ENCODE peak calls at places on chromosomes 16 and 17, in nine cellular contexts. Y is AG04450, O is Caco-2, U is AG10803, S is H9, Z is GM12865, D is cardiac muscle cell, A is IMR-90, F is mucosa of descending colon. V is an unnamed sample.

GRCh38 chr16:89805136-89805905 is 11.1 kb downstream of the FANCA start:
- DNase-seq in Y (peak), O (no peak), U (peak), S (no peak), Z (no peak), D (no peak), A (peak), F (no peak), V (no peak)

GRCh38 chr16:1244881-1245280 is 4.4 kb downstream of the TPSAB1 start:
- DNase-seq in Y (no peak), O (no peak), U (no peak), S (no peak), Z (no peak), D (no peak), A (no peak), F (peak), V (no peak)

GRCh38 chr16:84672276-84673202 is 24.2 kb downstream of the KLHL36 start:
- DNase-seq in Y (peak), O (peak), U (peak), S (peak), Z (peak), D (peak), A (peak), F (peak), V (peak)

GRCh38 chr17:5364156-5364555 is 55.3 kb downstream of the NUP88 start:
- DNase-seq in Y (peak), O (no peak), U (peak), S (no peak), Z (no peak), D (no peak), A (peak), F (no peak), V (no peak)

GRCh38 chr17:6160188-6160555 is 90.0 kb downstream of the WSCD1 start:
- DNase-seq in Y (no peak), O (no peak), U (no peak), S (no peak), Z (no peak), D (no peak), A (no peak), F (no peak), V (no peak)

GRCh38 chr17:68398731-68399637 is 58.3 kb downstream of the WIPI1 start:
- DNase-seq in Y (peak), O (peak), U (peak), S (peak), Z (peak), D (peak), A (peak), F (no peak), V (peak)

GRCh38 chr16:1089822-1090619 is 6.0 kb downstream of the C1QTNF8 start:
- DNase-seq in Y (no peak), O (peak), U (no peak), S (no peak), Z (no peak), D (no peak), A (no peak), F (peak), V (no peak)

GRCh38 chr16:20954574-20954973 is 54.0 kb downstream of the LYRM1 start:
- DNase-seq in Y (no peak), O (no peak), U (no peak), S (no peak), Z (no peak), D (no peak), A (no peak), F (no peak), V (no peak)

GRCh38 chr17:46851029-46851741 is at the start of gene WNT9B:
- DNase-seq in Y (no peak), O (peak), U (no peak), S (peak), Z (no peak), D (peak), A (no peak), F (no peak), V (no peak)

GRCh38 chr16:63473710-63474109 is 1437.5 kb upstream of the CDH8 start:
- DNase-seq in Y (no peak), O (no peak), U (no peak), S (no peak), Z (no peak), D (no peak), A (no peak), F (no peak), V (no peak)

DNA sequence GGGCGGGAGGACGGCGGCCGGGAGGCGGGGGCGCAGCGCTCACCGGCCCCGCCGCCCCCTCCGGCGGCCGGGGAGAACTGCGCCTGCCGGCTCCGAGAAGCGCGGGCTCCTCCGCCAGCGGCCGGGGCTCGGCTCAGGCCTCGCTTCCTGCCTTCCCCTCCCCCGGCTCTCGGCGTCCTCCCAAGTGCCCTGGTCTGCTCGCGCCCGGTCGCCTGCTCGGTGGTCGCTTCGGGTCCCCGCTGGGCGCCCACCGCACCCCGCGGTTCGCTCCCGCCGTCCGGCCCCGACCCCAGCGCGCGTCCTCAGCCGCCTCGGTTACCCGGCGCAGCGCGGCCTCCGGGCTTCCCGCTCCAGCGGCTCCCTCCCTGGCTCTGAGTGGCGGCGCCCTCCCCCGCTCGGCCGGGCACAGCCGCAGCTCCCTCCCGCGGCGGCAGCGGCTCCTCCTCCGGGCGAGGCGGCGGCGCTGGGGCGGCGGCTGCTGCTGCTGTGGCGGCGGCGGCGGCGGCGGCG is 294 bp downstream of the UBTF start:
- DNase-seq in Y (no peak), O (peak), U (peak), S (peak), Z (peak), D (no peak), A (peak), F (peak), V (peak)
- TF ChIP-seq CTCF in Y (peak), O (peak), U (peak), S (peak), Z (peak), D (peak), A (peak), F (peak), V (no peak)

GRCh38 chr16:16141784-16142396 is 81.4 kb downstream of the ABCC6 start:
- DNase-seq in Y (no peak), O (no peak), U (no peak), S (no peak), Z (no peak), D (no peak), A (no peak), F (no peak), V (no peak)

GRCh38 chr16:16144416-16144815 is 78.9 kb downstream of the ABCC6 start:
- DNase-seq in Y (no peak), O (no peak), U (no peak), S (no peak), Z (no peak), D (no peak), A (no peak), F (no peak), V (no peak)

GRCh38 chr16:16143941-16144340 is 79.4 kb downstream of the ABCC6 start:
- DNase-seq in Y (no peak), O (no peak), U (no peak), S (no peak), Z (no peak), D (no peak), A (no peak), F (no peak), V (no peak)

GRCh38 chr16:16141141-16141540 is 82.2 kb downstream of the ABCC6 start:
- DNase-seq in Y (no peak), O (no peak), U (no peak), S (no peak), Z (peak), D (no peak), A (no peak), F (no peak), V (no peak)

GRCh38 chr16:16143038-16143763 is 80.1 kb downstream of the ABCC6 start:
- DNase-seq in Y (no peak), O (peak), U (no peak), S (peak), Z (peak), D (peak), A (no peak), F (no peak), V (peak)
- TF ChIP-seq CTCF in Y (peak), O (peak), U (peak), S (peak), Z (peak), D (peak), A (peak), F (no peak), V (peak)

GRCh38 chr16:81408409-81408950 is 36.1 kb upstream of the CMIP start:
- DNase-seq in Y (no peak), O (no peak), U (no peak), S (no peak), Z (no peak), D (no peak), A (no peak), F (no peak), V (no peak)

GRCh38 chr16:81403208-81403600 is 41.4 kb upstream of the CMIP start:
- DNase-seq in Y (no peak), O (no peak), U (no peak), S (no peak), Z (no peak), D (no peak), A (no peak), F (no peak), V (no peak)

GRCh38 chr16:81409016-81409556 is 35.5 kb upstream of the CMIP start:
- DNase-seq in Y (no peak), O (no peak), U (no peak), S (no peak), Z (no peak), D (no peak), A (no peak), F (no peak), V (no peak)

GRCh38 chr16:81403601-81404391 is 40.8 kb upstream of the CMIP start:
- DNase-seq in Y (peak), O (peak), U (peak), S (peak), Z (peak), D (peak), A (peak), F (peak), V (peak)

GRCh38 chr16:81405702-81406113 is 38.9 kb upstream of the CMIP start:
- DNase-seq in Y (peak), O (peak), U (peak), S (peak), Z (no peak), D (no peak), A (peak), F (no peak), V (no peak)
- TF ChIP-seq CTCF in Y (peak), O (peak), U (peak), S (peak), Z (no peak), D (peak), A (peak), F (no peak), V (no peak)

GRCh38 chr16:78224342-78224741 is 124.9 kb downstream of the WWOX start:
- DNase-seq in Y (no peak), O (no peak), U (no peak), S (no peak), Z (no peak), D (no peak), A (no peak), F (no peak), V (no peak)

GRCh38 chr16:78228704-78229103 is 129.2 kb downstream of the WWOX start:
- DNase-seq in Y (no peak), O (no peak), U (no peak), S (no peak), Z (no peak), D (no peak), A (no peak), F (no peak), V (no peak)

GRCh38 chr16:78230832-78231231 is 131.4 kb downstream of the WWOX start:
- DNase-seq in Y (no peak), O (peak), U (peak), S (no peak), Z (no peak), D (no peak), A (peak), F (no peak), V (no peak)

GRCh38 chr16:78227855-78228254 is 128.4 kb downstream of the WWOX start:
- DNase-seq in Y (no peak), O (peak), U (no peak), S (peak), Z (no peak), D (peak), A (no peak), F (no peak), V (no peak)
- TF ChIP-seq CTCF in Y (no peak), O (peak), U (no peak), S (peak), Z (no peak), D (no peak), A (peak), F (no peak), V (no peak)

GRCh38 chr17:55845385-55845784 is 94.5 kb downstream of the PCTP start:
- DNase-seq in Y (no peak), O (no peak), U (peak), S (peak), Z (peak), D (peak), A (peak), F (peak), V (peak)
- TF ChIP-seq CTCF in Y (peak), O (no peak), U (peak), S (peak), Z (peak), D (peak), A (peak), F (no peak), V (no peak)

GRCh38 chr17:61450641-61451537 is 1.3 kb upstream of the TBX4 start:
- DNase-seq in Y (no peak), O (no peak), U (no peak), S (peak), Z (no peak), D (no peak), A (no peak), F (no peak), V (peak)
- TF ChIP-seq CTCF in Y (no peak), O (no peak), U (no peak), S (peak), Z (no peak), D (no peak), A (no peak), F (no peak), V (no peak)

DNA sequence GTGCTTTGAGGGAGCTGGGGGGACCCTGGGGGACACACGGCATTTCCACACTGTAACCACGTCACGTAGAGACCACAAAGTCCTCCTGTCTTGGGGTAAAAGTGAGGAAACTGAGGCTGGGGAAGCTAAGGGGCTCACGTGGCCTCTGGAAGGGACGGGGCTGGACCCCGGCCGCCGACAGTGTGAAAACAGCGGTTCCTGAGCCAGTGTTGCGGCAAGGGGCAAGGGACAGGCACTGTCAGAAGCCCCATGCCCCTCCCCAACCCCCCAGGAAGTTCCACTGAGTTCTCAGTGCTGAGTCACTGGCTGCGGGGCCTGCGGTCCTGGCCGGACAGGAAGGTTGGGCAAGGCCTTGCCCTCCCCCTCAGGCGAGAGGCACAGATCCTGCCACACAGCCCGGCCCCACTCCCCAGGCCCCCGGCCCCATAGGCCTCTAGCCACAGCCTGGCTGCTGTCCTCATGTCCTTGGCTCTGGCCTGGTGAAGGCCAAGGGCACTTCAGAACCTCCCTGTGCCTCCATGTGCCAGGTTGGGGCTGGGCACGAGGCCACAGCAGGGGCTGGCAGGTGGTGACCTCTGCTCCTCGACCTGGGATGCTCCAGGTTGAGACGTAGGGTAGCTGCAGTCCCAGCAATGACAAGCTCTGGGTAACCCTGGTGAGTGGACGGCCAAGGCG is 5.0 kb upstream of the CCDC57 start:
- DNase-seq in Y (peak), O (peak), U (peak), S (no peak), Z (no peak), D (no peak), A (peak), F (peak), V (peak)
- TF ChIP-seq CTCF in Y (no peak), O (no peak), U (no peak), S (no peak), Z (no peak), D (no peak), A (no peak), F (no peak), V (no peak)

V was measured in GM20000.